ENCODE peak calls at places on chromosomes 6 and 20, in seven cellular contexts. G, X, O, J, H, M and K are unnamed samples.

GRCh38 chr6:33993091-33993490 is 152.8 kb downstream of the GRM4 start:
- DNase-seq in G (no peak), X (no peak), O (no peak), J (no peak), H (no peak), M (peak), K (no peak)

GRCh38 chr20:16729565-16730460 is at the start of gene SNRPB2:
- DNase-seq in G (peak), X (peak), O (peak), J (peak), H (peak), M (peak), K (peak)

GRCh38 chr20:6708010-6708409 is 59.5 kb upstream of the BMP2 start:
- DNase-seq in G (no peak), X (peak), O (no peak), J (peak), H (no peak), M (peak), K (peak)

GRCh38 chr20:34708621-34709043 is 4.5 kb downstream of the TP53INP2 start:
- DNase-seq in G (peak), X (peak), O (peak), J (peak), H (peak), M (peak), K (no peak)

GRCh38 chr20:56933331-56933698 is 304.2 kb downstream of the TFAP2C start:
- DNase-seq in G (no peak), X (no peak), O (no peak), J (no peak), H (no peak), M (no peak), K (no peak)

GRCh38 chr6:51398793-51399192 is 580.1 kb downstream of the TFAP2B start:
- DNase-seq in G (no peak), X (no peak), O (no peak), J (no peak), H (no peak), M (no peak), K (no peak)

GRCh38 chr20:48827880-48828733 is at the start of gene PREX1:
- DNase-seq in G (peak), X (peak), O (no peak), J (peak), H (peak), M (peak), K (no peak)

GRCh38 chr6:57247603-57248002 is 25.5 kb upstream of the RAB23 start:
- DNase-seq in G (no peak), X (peak), O (no peak), J (no peak), H (no peak), M (no peak), K (no peak)

GRCh38 chr20:2108498-2108897 is 6.9 kb downstream of the STK35 start:
- DNase-seq in G (no peak), X (no peak), O (no peak), J (no peak), H (no peak), M (no peak), K (no peak)

GRCh38 chr6:41427642-41428401 is 92.4 kb downstream of the NCR2 start:
- DNase-seq in G (no peak), X (peak), O (no peak), J (no peak), H (peak), M (peak), K (peak)
- H3K4me3 ChIP-seq in G (no peak), X (peak), O (no peak), J (peak), H (peak), M (peak), K (peak)

GRCh38 chr6:160085713-160086505 is 35.7 kb upstream of the SLC22A1 start:
- DNase-seq in G (no peak), X (no peak), O (no peak), J (no peak), H (no peak), M (peak), K (no peak)

GRCh38 chr6:160089534-160089897 is 32.1 kb upstream of the SLC22A1 start:
- DNase-seq in G (no peak), X (no peak), O (no peak), J (no peak), H (no peak), M (no peak), K (no peak)

GRCh38 chr6:160086754-160087153 is 34.9 kb upstream of the SLC22A1 start:
- DNase-seq in G (no peak), X (no peak), O (no peak), J (no peak), H (no peak), M (peak), K (no peak)

GRCh38 chr6:160088774-160089533 is 32.7 kb upstream of the SLC22A1 start:
- DNase-seq in G (no peak), X (no peak), O (no peak), J (no peak), H (no peak), M (peak), K (no peak)

GRCh38 chr6:160088069-160088773 is 33.4 kb upstream of the SLC22A1 start:
- DNase-seq in G (no peak), X (peak), O (peak), J (peak), H (peak), M (peak), K (peak)
- TF ChIP-seq CTCF in G (peak), X (peak), O (no peak), J (peak), H (peak), M (peak), K (peak)

DNA sequence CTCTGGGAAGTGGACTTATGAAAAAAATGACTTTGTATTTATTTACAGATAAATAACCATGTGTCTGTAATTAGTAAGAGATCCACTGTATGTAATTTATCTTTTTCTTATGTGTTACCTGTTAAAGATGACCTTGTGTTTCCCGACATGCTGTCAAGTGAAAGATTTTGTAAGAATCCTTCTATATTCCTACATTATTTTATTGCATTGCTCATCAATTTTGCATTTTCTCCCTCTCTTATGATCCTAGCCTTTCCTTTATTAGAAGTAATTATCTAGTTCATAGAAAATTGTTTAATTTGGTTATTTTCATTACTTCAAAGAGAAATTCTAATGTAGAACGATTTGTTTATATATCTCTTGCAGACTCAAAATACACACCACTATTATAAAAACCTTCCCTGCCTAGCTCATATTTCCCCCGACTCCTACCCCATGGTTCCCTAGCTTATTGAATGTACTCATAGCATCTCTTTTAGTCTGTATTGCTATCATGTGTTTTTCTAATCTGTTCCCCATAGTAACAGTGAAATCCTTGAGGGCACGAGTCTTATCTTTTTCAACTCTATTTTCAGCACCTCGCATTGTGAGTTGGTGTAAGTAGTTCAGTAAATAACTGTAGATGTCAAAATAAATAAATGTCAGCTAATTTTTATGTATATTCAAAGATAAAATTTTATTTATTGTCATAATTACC is 774.4 kb downstream of the HDGFL1 start:
- DNase-seq in G (no peak), X (no peak), O (no peak), J (no peak), H (no peak), M (no peak), K (no peak)
- H3K4me3 ChIP-seq in G (no peak), X (no peak), O (no peak), J (no peak), H (no peak), M (no peak), K (no peak)

GRCh38 chr6:55977959-55978358 is 102.6 kb upstream of the BMP5 start:
- DNase-seq in G (no peak), X (no peak), O (no peak), J (no peak), H (no peak), M (no peak), K (no peak)
- TF ChIP-seq CTCF in G (no peak), X (no peak), O (no peak), J (no peak), H (no peak), M (no peak), K (no peak)

GRCh38 chr20:62733250-62733842 is 24.7 kb downstream of the NTSR1 start:
- DNase-seq in G (no peak), X (no peak), O (no peak), J (no peak), H (no peak), M (no peak), K (no peak)

GRCh38 chr20:62732766-62733165 is 24.1 kb downstream of the NTSR1 start:
- DNase-seq in G (no peak), X (no peak), O (no peak), J (no peak), H (no peak), M (no peak), K (no peak)

GRCh38 chr20:62734336-62734735 is 25.7 kb downstream of the NTSR1 start:
- DNase-seq in G (no peak), X (no peak), O (no peak), J (no peak), H (no peak), M (no peak), K (no peak)

GRCh38 chr20:62734881-62735280 is 26.2 kb downstream of the NTSR1 start:
- DNase-seq in G (no peak), X (no peak), O (no peak), J (no peak), H (no peak), M (no peak), K (no peak)

DNA sequence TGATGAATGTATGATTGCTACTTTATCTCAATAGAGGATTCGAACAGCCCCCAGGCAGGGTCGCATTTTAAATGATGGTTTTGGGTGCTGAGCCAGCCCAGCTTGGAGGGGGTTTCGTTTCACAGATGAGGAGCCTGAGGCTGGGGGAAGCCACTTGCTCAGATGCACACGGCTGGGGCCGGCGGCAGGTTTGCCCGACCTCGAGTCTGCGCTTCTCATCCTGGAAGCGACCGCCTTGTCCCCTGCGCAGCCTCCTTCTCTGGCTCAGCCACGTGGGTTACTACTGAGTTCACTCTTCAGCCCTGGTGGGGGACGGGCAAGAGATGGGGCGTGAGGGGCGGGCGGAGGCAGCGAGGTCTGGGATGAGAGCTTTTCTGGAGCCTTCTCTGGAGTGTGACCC is 25.3 kb downstream of the NTSR1 start:
- DNase-seq in G (no peak), X (no peak), O (no peak), J (no peak), H (no peak), M (no peak), K (no peak)
- H3K4me3 ChIP-seq in G (no peak), X (no peak), O (no peak), J (no peak), H (no peak), M (no peak), K (no peak)

GRCh38 chr20:51811514-51811913 is 9.2 kb upstream of the SALL4 start:
- DNase-seq in G (no peak), X (no peak), O (no peak), J (no peak), H (no peak), M (no peak), K (no peak)

GRCh38 chr20:51811040-51811351 is 8.7 kb upstream of the SALL4 start:
- DNase-seq in G (no peak), X (peak), O (no peak), J (peak), H (no peak), M (no peak), K (peak)

GRCh38 chr20:51807864-51808263 is 5.5 kb upstream of the SALL4 start:
- DNase-seq in G (no peak), X (no peak), O (no peak), J (no peak), H (no peak), M (no peak), K (no peak)

GRCh38 chr20:51812861-51813260 is 10.5 kb upstream of the SALL4 start:
- DNase-seq in G (no peak), X (no peak), O (no peak), J (no peak), H (no peak), M (no peak), K (no peak)

DNA sequence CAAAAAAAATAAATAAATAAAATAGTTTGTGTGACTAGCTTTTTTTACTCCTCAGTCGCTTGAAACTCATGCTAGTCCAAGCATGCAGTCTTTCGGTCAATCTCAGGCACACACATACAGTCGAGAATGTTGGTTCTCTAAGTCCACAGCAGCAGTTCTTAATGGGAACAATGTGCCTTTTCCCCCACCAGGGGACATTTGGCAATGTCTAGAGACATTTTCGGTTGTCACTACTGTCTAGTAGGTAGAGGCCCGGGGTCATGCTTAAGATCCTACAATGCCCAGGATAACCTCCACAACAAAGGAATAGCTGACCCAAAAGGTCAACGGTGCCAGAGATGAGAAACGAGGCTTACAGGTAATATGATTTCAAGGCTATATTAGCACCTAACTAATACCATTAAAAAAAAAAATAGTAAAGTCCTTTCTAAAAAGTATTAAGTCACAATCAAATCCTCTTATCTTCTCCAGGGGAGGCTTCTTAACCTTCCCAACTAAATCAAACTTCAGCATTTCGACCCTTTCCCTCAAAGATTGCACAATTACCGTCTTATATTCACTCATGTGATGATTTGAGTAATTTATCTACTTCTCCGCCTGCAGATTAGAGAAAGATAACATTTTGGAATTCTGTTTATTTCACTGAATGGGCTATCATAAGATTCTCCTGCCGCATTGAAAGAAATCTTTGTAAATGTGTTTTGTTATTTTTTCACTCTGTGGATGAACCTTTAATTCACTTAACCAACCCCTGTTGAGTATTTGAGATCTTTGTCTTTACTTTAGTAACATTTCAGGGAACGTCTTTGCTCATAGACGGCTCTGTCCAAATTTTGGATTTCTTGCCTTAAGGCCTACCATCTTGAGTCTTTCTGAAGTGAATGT is 8.1 kb upstream of the SALL4 start:
- DNase-seq in G (no peak), X (no peak), O (no peak), J (no peak), H (peak), M (peak), K (no peak)
- TF ChIP-seq CTCF in G (no peak), X (peak), O (no peak), J (peak), H (no peak), M (peak), K (no peak)

GRCh38 chr20:63931735-63932134 is 24.5 kb downstream of the UCKL1 start:
- DNase-seq in G (no peak), X (no peak), O (no peak), J (no peak), H (no peak), M (no peak), K (no peak)

GRCh38 chr20:63935447-63935846 is 20.8 kb downstream of the UCKL1 start:
- DNase-seq in G (no peak), X (no peak), O (no peak), J (no peak), H (no peak), M (no peak), K (no peak)

GRCh38 chr20:63932606-63933160 is 23.5 kb downstream of the UCKL1 start:
- DNase-seq in G (no peak), X (no peak), O (no peak), J (no peak), H (no peak), M (peak), K (no peak)

GRCh38 chr20:63933646-63934045 is 22.6 kb downstream of the UCKL1 start:
- DNase-seq in G (no peak), X (no peak), O (no peak), J (no peak), H (no peak), M (no peak), K (no peak)

GRCh38 chr20:63934271-63935068 is 21.7 kb downstream of the UCKL1 start:
- DNase-seq in G (no peak), X (no peak), O (no peak), J (no peak), H (no peak), M (peak), K (no peak)
- H3K4me3 ChIP-seq in G (no peak), X (no peak), O (no peak), J (no peak), H (no peak), M (no peak), K (no peak)

GRCh38 chr6:35048031-35048613 is 93.0 kb downstream of the TCP11 start:
- DNase-seq in G (peak), X (no peak), O (no peak), J (no peak), H (no peak), M (peak), K (no peak)

GRCh38 chr6:35049885-35050284 is 91.3 kb downstream of the TCP11 start:
- DNase-seq in G (peak), X (peak), O (no peak), J (peak), H (no peak), M (no peak), K (no peak)

GRCh38 chr6:35047265-35048011 is 93.7 kb downstream of the TCP11 start:
- DNase-seq in G (peak), X (peak), O (no peak), J (peak), H (no peak), M (no peak), K (no peak)

GRCh38 chr6:35049346-35049745 is 91.8 kb downstream of the TCP11 start:
- DNase-seq in G (no peak), X (no peak), O (no peak), J (no peak), H (no peak), M (no peak), K (no peak)

GRCh38 chr6:35048631-35049083 is 92.5 kb downstream of the TCP11 start:
- DNase-seq in G (peak), X (peak), O (peak), J (peak), H (no peak), M (peak), K (no peak)
- TF ChIP-seq CTCF in G (peak), X (peak), O (no peak), J (peak), H (no peak), M (peak), K (peak)

GRCh38 chr6:43089874-43090556 is 13.9 kb downstream of the PTK7 start:
- DNase-seq in G (no peak), X (no peak), O (no peak), J (no peak), H (no peak), M (peak), K (peak)
- H3K4me3 ChIP-seq in G (no peak), X (no peak), O (no peak), J (no peak), H (no peak), M (peak), K (no peak)